ENCODE peak calls at places on chromosomes 3 and 15, in five cellular contexts. H, T, B, D and J are unnamed samples.
A peak's percentile ranks its signal among the peaks of the same experiment; 100 is the strongest.

GRCh38 chr15:35243758-35244157 is 158.7 kb upstream of the NANOGP8 start:
- DNase-seq in H (no peak), T (no peak), B (no peak), D (no peak), J (no peak)

GRCh38 chr15:99474981-99475753 is 90.6 kb upstream of the MEF2A start:
- DNase-seq in H (no peak), T (no peak), B (no peak), D (no peak), J (no peak)

GRCh38 chr3:32354362-32354778 is 37.3 kb upstream of the CMTM7 start:
- DNase-seq in H (no peak), T (no peak), B (no peak), D (no peak), J (no peak)

GRCh38 chr15:92466834-92467233 is 73.2 kb downstream of the ST8SIA2 start:
- DNase-seq in H (no peak), T (no peak), B (no peak), D (no peak), J (no peak)

GRCh38 chr3:197874064-197874463 is 75.9 kb upstream of the RPL35A start:
- DNase-seq in H (no peak), T (no peak), B (no peak), D (no peak), J (no peak)

GRCh38 chr15:67531379-67532059 is 10.6 kb downstream of the C15orf61 start:
- DNase-seq in H (no peak), T (no peak), B (no peak), D (peak; percentile 2), J (no peak)

GRCh38 chr15:100879046-100879445 is 585 bp upstream of the ALDH1A3 start:
- DNase-seq in H (no peak), T (no peak), B (no peak), D (peak; percentile 37), J (no peak)

GRCh38 chr15:32723171-32723948 is 5.6 kb downstream of the GREM1 start:
- DNase-seq in H (no peak), T (peak; percentile 32), B (no peak), D (no peak), J (no peak)

GRCh38 chr15:31975446-31976229 is 54.7 kb upstream of the CHRNA7 start:
- DNase-seq in H (no peak), T (no peak), B (no peak), D (no peak), J (no peak)

GRCh38 chr15:71080705-71081104 is 34.6 kb upstream of the THSD4 start:
- DNase-seq in H (no peak), T (no peak), B (peak; percentile 20), D (no peak), J (no peak)

GRCh38 chr3:39479701-39480414 is 12.4 kb downstream of the MOBP start:
- DNase-seq in H (no peak), T (no peak), B (no peak), D (no peak), J (no peak)

GRCh38 chr3:177379045-177379444 is 181.8 kb upstream of the TBL1XR1 start:
- DNase-seq in H (no peak), T (no peak), B (no peak), D (no peak), J (no peak)

GRCh38 chr15:60633426-60633968 is 154.6 kb upstream of the ICE2 start:
- DNase-seq in H (no peak), T (no peak), B (no peak), D (no peak), J (no peak)